ENCODE peak calls at places on chromosomes 13 and 19, in four cellular contexts. S is EH; F is stimulated activated naive CD8-positive, alpha-beta T cell treated with anti-CD3 and anti-CD28 coated beads, Interleukin-15, Interleukin-2, amounts not matched to agents 100 U/mL and 50 U/mL, for 24 hours; H is HS-5. T is an unnamed sample.

GRCh38 chr13:98448642-98448928 is 128.3 kb downstream of the STK24 start:
- DNase-seq in H (no peak), S (no peak), F (no peak), T (no peak)

GRCh38 chr13:96984061-96984508 is 10.2 kb downstream of the OXGR1 start:
- DNase-seq in S (no peak), H (no peak), F (no peak), T (no peak)

GRCh38 chr19:56097306-56097705 is 23.8 kb downstream of the ZNF787 start:
- DNase-seq in S (no peak), H (no peak), F (no peak), T (no peak)

GRCh38 chr19:14004619-14005380 is 1.3 kb downstream of the RFX1 start:
- DNase-seq in F (no peak), S (peak), H (no peak), T (no peak)

GRCh38 chr19:4326837-4327251 is 11.8 kb downstream of the STAP2 start:
- DNase-seq in H (no peak), F (peak), S (no peak), T (no peak)

GRCh38 chr13:91709180-91709579 is 310.8 kb downstream of the GPC5 start:
- DNase-seq in F (no peak), H (no peak), S (no peak), T (no peak)

GRCh38 chr13:44147222-44147621 is 226.4 kb upstream of the SERP2 start:
- DNase-seq in S (no peak), F (no peak), H (no peak), T (no peak)

GRCh38 chr13:96650301-96650886 is 343.9 kb downstream of the OXGR1 start:
- DNase-seq in S (peak), H (peak), F (no peak), T (peak)

GRCh38 chr13:111280666-111281577 is 39.5 kb upstream of the TEX29 start:
- DNase-seq in F (no peak), S (peak), H (peak), T (no peak)

GRCh38 chr13:60111726-60112125 is 52.0 kb downstream of the DIAPH3 start:
- DNase-seq in F (no peak), H (no peak), S (peak), T (no peak)

GRCh38 chr19:7292950-7293794 is 1.0 kb downstream of the INSR start:
- DNase-seq in F (peak), S (no peak), H (no peak), T (peak)

GRCh38 chr19:49846408-49846807 is 4.6 kb upstream of the PTOV1 start:
- DNase-seq in S (no peak), H (no peak), F (no peak), T (no peak)

GRCh38 chr13:41122838-41123237 is 9.8 kb downstream of the KBTBD6 start:
- DNase-seq in S (no peak), H (no peak), F (no peak), T (no peak)

GRCh38 chr13:34721631-34722144 is 220.4 kb upstream of the NBEA start:
- DNase-seq in S (no peak), F (no peak), H (no peak), T (no peak)

GRCh38 chr19:50695251-50696064 is 24.1 kb downstream of the SHANK1 start:
- DNase-seq in F (peak), S (peak), H (no peak), T (peak)

GRCh38 chr19:55687281-55688172 is 12.5 kb downstream of the EPN1 start:
- DNase-seq in S (no peak), H (no peak), F (no peak), T (no peak)

GRCh38 chr13:33296793-33297425 is 11.4 kb upstream of the STARD13 start:
- DNase-seq in S (no peak), F (no peak), H (no peak), T (no peak)

GRCh38 chr13:104740616-104741222 is 1674.5 kb upstream of the SLC10A2 start:
- DNase-seq in H (no peak), F (no peak), S (no peak), T (no peak)

GRCh38 chr19:50173144-50173543 is 10.1 kb upstream of the IZUMO2 start:
- DNase-seq in S (no peak), F (no peak), H (no peak), T (no peak)

T was measured in RKO.